ENCODE peak calls at places on chromosomes 5 and 9, in five cellular contexts. E, N, K, X and J are unnamed samples.

GRCh38 chr9:121637441-121638222 is 13.8 kb upstream of the DAB2IP start:
- DNase-seq in X (peak), N (no peak), K (no peak), E (no peak), J (no peak)

GRCh38 chr9:134502261-134503211 is 139.1 kb upstream of the COL5A1 start:
- DNase-seq in K (no peak), X (peak), N (no peak), E (no peak), J (no peak)

GRCh38 chr5:136032564-136032963 is 3.8 kb downstream of the TGFBI start:
- DNase-seq in E (no peak), X (no peak), K (no peak), N (no peak), J (no peak)

GRCh38 chr5:141359790-141360426 is at the start of gene PCDHGB2:
- DNase-seq in X (peak), K (peak), E (peak), N (no peak), J (no peak)

GRCh38 chr9:91424403-91425176 is 958 bp upstream of the NFIL3 start:
- DNase-seq in X (peak), N (peak), E (peak), K (peak), J (peak)

GRCh38 chr5:141597394-141597793 is 21.4 kb downstream of the DIAPH1 start:
- DNase-seq in E (no peak), N (no peak), X (no peak), K (no peak), J (no peak)

GRCh38 chr9:92962846-92963245 is 15.5 kb downstream of the FGD3 start:
- DNase-seq in K (no peak), N (no peak), E (no peak), X (no peak), J (no peak)

GRCh38 chr9:65410926-65411325 is 125.9 kb upstream of the FOXD4L5 start:
- DNase-seq in E (no peak), K (no peak), X (no peak), N (no peak), J (no peak)

GRCh38 chr5:82386576-82386975 is 108.4 kb upstream of the RPS23 start:
- DNase-seq in N (no peak), K (peak), E (no peak), X (no peak), J (no peak)

GRCh38 chr9:36187414-36187813 is 3.3 kb upstream of the CLTA start:
- DNase-seq in K (no peak), E (no peak), X (peak), N (no peak), J (no peak)

GRCh38 chr9:114335745-114336144 is 6.1 kb downstream of the ORM2 start:
- DNase-seq in K (no peak), X (no peak), E (no peak), N (no peak), J (no peak)

GRCh38 chr9:74556685-74557084 is 59.5 kb downstream of the RORB start:
- DNase-seq in N (no peak), X (no peak), E (no peak), K (no peak), J (no peak)

GRCh38 chr9:97759611-97760288 is 62.6 kb upstream of the XPA start:
- DNase-seq in E (no peak), K (no peak), N (no peak), X (no peak), J (no peak)

GRCh38 chr9:73775757-73776156 is 624.1 kb downstream of the ANXA1 start:
- DNase-seq in K (no peak), E (no peak), N (no peak), X (no peak), J (no peak)

GRCh38 chr5:43140286-43140685 is 19.6 kb downstream of the ZNF131 start:
- DNase-seq in X (no peak), N (no peak), K (no peak), E (no peak), J (no peak)

GRCh38 chr9:128706045-128706444 is 3.7 kb downstream of the PKN3 start:
- DNase-seq in N (no peak), X (no peak), E (no peak), K (no peak), J (no peak)

GRCh38 chr9:36141288-36141687 is 4.8 kb downstream of the GLIPR2 start:
- DNase-seq in K (no peak), E (no peak), N (no peak), X (no peak), J (no peak)

GRCh38 chr9:133979124-133979920 is 12.8 kb downstream of the VAV2 start:
- DNase-seq in E (no peak), N (no peak), K (no peak), X (peak), J (no peak)